ENCODE peak calls at places on chromosome 19, in eight cellular contexts. One of them, this sample, is unnamed.

GRCh38 chr19:10699650-10700335 is 1.4 kb upstream of the QTRT1 start:
- DNase-seq in breast epithelium: no peak
- DNase-seq in stimulated activated CD4-positive, alpha-beta T cell treated with anti-CD3 and anti-CD28 coated beads, Interleukin-1b, Interleukin-23, amount 100 ng/mL, for 24 hours: peak
- DNase-seq in stimulated activated CD8-positive, alpha-beta memory T cell treated with anti-CD3 and anti-CD28 coated beads, Interleukin-7, amount 100 ng/mL, for 24 hours: peak
- DNase-seq in tibial artery: no peak
- DNase-seq in EL: peak
- DNase-seq in H9: peak
- DNase-seq in aorta: no peak
- DNase-seq in this sample: peak

GRCh38 chr19:32230441-32230840 is 115.0 kb upstream of the ZNF507 start:
- DNase-seq in EL: no peak
- DNase-seq in stimulated activated CD8-positive, alpha-beta memory T cell treated with anti-CD3 and anti-CD28 coated beads, Interleukin-7, amount 100 ng/mL, for 24 hours: no peak
- DNase-seq in stimulated activated CD4-positive, alpha-beta T cell treated with anti-CD3 and anti-CD28 coated beads, Interleukin-1b, Interleukin-23, amount 100 ng/mL, for 24 hours: no peak
- DNase-seq in tibial artery: no peak
- DNase-seq in breast epithelium: no peak
- DNase-seq in aorta: no peak
- DNase-seq in H9: no peak
- DNase-seq in this sample: no peak

GRCh38 chr19:16587031-16588023 is 15.1 kb upstream of the SLC35E1 start:
- DNase-seq in stimulated activated CD4-positive, alpha-beta T cell treated with anti-CD3 and anti-CD28 coated beads, Interleukin-1b, Interleukin-23, amount 100 ng/mL, for 24 hours: peak
- DNase-seq in H9: no peak
- DNase-seq in aorta: no peak
- DNase-seq in EL: peak
- DNase-seq in tibial artery: no peak
- DNase-seq in breast epithelium: no peak
- DNase-seq in stimulated activated CD8-positive, alpha-beta memory T cell treated with anti-CD3 and anti-CD28 coated beads, Interleukin-7, amount 100 ng/mL, for 24 hours: no peak
- DNase-seq in this sample: peak

GRCh38 chr19:50480281-50481111 is 3.8 kb upstream of the GARIN5A start:
- DNase-seq in aorta: peak
- DNase-seq in H9: no peak
- DNase-seq in stimulated activated CD8-positive, alpha-beta memory T cell treated with anti-CD3 and anti-CD28 coated beads, Interleukin-7, amount 100 ng/mL, for 24 hours: no peak
- DNase-seq in tibial artery: no peak
- DNase-seq in EL: no peak
- DNase-seq in stimulated activated CD4-positive, alpha-beta T cell treated with anti-CD3 and anti-CD28 coated beads, Interleukin-1b, Interleukin-23, amount 100 ng/mL, for 24 hours: no peak
- DNase-seq in breast epithelium: no peak
- DNase-seq in this sample: no peak

GRCh38 chr19:18989316-18989715 is 44.0 kb downstream of the SUGP2 start:
- DNase-seq in aorta: no peak
- DNase-seq in stimulated activated CD8-positive, alpha-beta memory T cell treated with anti-CD3 and anti-CD28 coated beads, Interleukin-7, amount 100 ng/mL, for 24 hours: no peak
- DNase-seq in tibial artery: no peak
- DNase-seq in EL: no peak
- DNase-seq in stimulated activated CD4-positive, alpha-beta T cell treated with anti-CD3 and anti-CD28 coated beads, Interleukin-1b, Interleukin-23, amount 100 ng/mL, for 24 hours: no peak
- DNase-seq in breast epithelium: no peak
- DNase-seq in H9: no peak
- DNase-seq in this sample: no peak

GRCh38 chr19:20365146-20365545 is 198.1 kb downstream of the ZNF486 start:
- DNase-seq in stimulated activated CD8-positive, alpha-beta memory T cell treated with anti-CD3 and anti-CD28 coated beads, Interleukin-7, amount 100 ng/mL, for 24 hours: no peak
- DNase-seq in tibial artery: no peak
- DNase-seq in stimulated activated CD4-positive, alpha-beta T cell treated with anti-CD3 and anti-CD28 coated beads, Interleukin-1b, Interleukin-23, amount 100 ng/mL, for 24 hours: no peak
- DNase-seq in H9: no peak
- DNase-seq in EL: peak
- DNase-seq in breast epithelium: no peak
- DNase-seq in aorta: no peak
- DNase-seq in this sample: no peak

GRCh38 chr19:2716275-2716650 is 4.9 kb downstream of the DIRAS1 start:
- DNase-seq in stimulated activated CD8-positive, alpha-beta memory T cell treated with anti-CD3 and anti-CD28 coated beads, Interleukin-7, amount 100 ng/mL, for 24 hours: no peak
- DNase-seq in breast epithelium: no peak
- DNase-seq in EL: no peak
- DNase-seq in stimulated activated CD4-positive, alpha-beta T cell treated with anti-CD3 and anti-CD28 coated beads, Interleukin-1b, Interleukin-23, amount 100 ng/mL, for 24 hours: no peak
- DNase-seq in H9: no peak
- DNase-seq in aorta: no peak
- DNase-seq in tibial artery: no peak
- DNase-seq in this sample: no peak

GRCh38 chr19:3580156-3580955 is 4.9 kb upstream of the GIPC3 start:
- DNase-seq in stimulated activated CD8-positive, alpha-beta memory T cell treated with anti-CD3 and anti-CD28 coated beads, Interleukin-7, amount 100 ng/mL, for 24 hours: no peak
- DNase-seq in tibial artery: no peak
- DNase-seq in breast epithelium: no peak
- DNase-seq in H9: no peak
- DNase-seq in stimulated activated CD4-positive, alpha-beta T cell treated with anti-CD3 and anti-CD28 coated beads, Interleukin-1b, Interleukin-23, amount 100 ng/mL, for 24 hours: no peak
- DNase-seq in EL: peak
- DNase-seq in aorta: no peak
- DNase-seq in this sample: peak

GRCh38 chr19:3343619-3344502 is 22.5 kb upstream of the NFIC start:
- DNase-seq in H9: peak
- DNase-seq in stimulated activated CD4-positive, alpha-beta T cell treated with anti-CD3 and anti-CD28 coated beads, Interleukin-1b, Interleukin-23, amount 100 ng/mL, for 24 hours: no peak
- DNase-seq in stimulated activated CD8-positive, alpha-beta memory T cell treated with anti-CD3 and anti-CD28 coated beads, Interleukin-7, amount 100 ng/mL, for 24 hours: no peak
- DNase-seq in EL: peak
- DNase-seq in breast epithelium: peak
- DNase-seq in aorta: peak
- DNase-seq in tibial artery: peak
- DNase-seq in this sample: peak

GRCh38 chr19:18093439-18094161 is 4.0 kb upstream of the MAST3 start:
- DNase-seq in breast epithelium: no peak
- DNase-seq in tibial artery: no peak
- DNase-seq in stimulated activated CD8-positive, alpha-beta memory T cell treated with anti-CD3 and anti-CD28 coated beads, Interleukin-7, amount 100 ng/mL, for 24 hours: no peak
- DNase-seq in EL: peak
- DNase-seq in aorta: no peak
- DNase-seq in stimulated activated CD4-positive, alpha-beta T cell treated with anti-CD3 and anti-CD28 coated beads, Interleukin-1b, Interleukin-23, amount 100 ng/mL, for 24 hours: no peak
- DNase-seq in H9: peak
- DNase-seq in this sample: peak

GRCh38 chr19:10142701-10143375 is 23.1 kb upstream of the EIF3G start:
- DNase-seq in H9: no peak
- DNase-seq in stimulated activated CD4-positive, alpha-beta T cell treated with anti-CD3 and anti-CD28 coated beads, Interleukin-1b, Interleukin-23, amount 100 ng/mL, for 24 hours: no peak
- DNase-seq in breast epithelium: no peak
- DNase-seq in EL: no peak
- DNase-seq in tibial artery: no peak
- DNase-seq in aorta: no peak
- DNase-seq in stimulated activated CD8-positive, alpha-beta memory T cell treated with anti-CD3 and anti-CD28 coated beads, Interleukin-7, amount 100 ng/mL, for 24 hours: no peak
- DNase-seq in this sample: no peak

GRCh38 chr19:18521692-18522123 is at the start of gene ELL:
- DNase-seq in stimulated activated CD8-positive, alpha-beta memory T cell treated with anti-CD3 and anti-CD28 coated beads, Interleukin-7, amount 100 ng/mL, for 24 hours: no peak
- DNase-seq in stimulated activated CD4-positive, alpha-beta T cell treated with anti-CD3 and anti-CD28 coated beads, Interleukin-1b, Interleukin-23, amount 100 ng/mL, for 24 hours: no peak
- DNase-seq in breast epithelium: no peak
- DNase-seq in EL: no peak
- DNase-seq in H9: no peak
- DNase-seq in aorta: no peak
- DNase-seq in tibial artery: no peak
- DNase-seq in this sample: no peak

This sample was measured in HFFc6.